ENCODE peak calls at places on chromosome 11, in six cellular contexts. One of them, this sample, is unnamed.

GRCh38 chr11:61827573-61828378 is at the start of gene FADS2:
- DNase-seq in body of pancreas: peak; percentile 64
- DNase-seq in Peyer's patch: peak; percentile 68
- DNase-seq in left ventricle myocardium inferior: peak; percentile 92
- DNase-seq in aorta: peak; percentile 99
- DNase-seq in K562: no peak
- DNase-seq in this sample: peak; percentile 75

GRCh38 chr11:134261626-134262488 is 8.5 kb downstream of the ACAD8 start:
- DNase-seq in body of pancreas: peak; percentile 30
- DNase-seq in Peyer's patch: no peak
- DNase-seq in left ventricle myocardium inferior: no peak
- DNase-seq in aorta: no peak
- DNase-seq in K562: peak; percentile 41
- DNase-seq in this sample: peak; percentile 72

GRCh38 chr11:45182902-45183301 is 36.5 kb downstream of the PRDM11 start:
- DNase-seq in body of pancreas: peak; percentile 43
- DNase-seq in Peyer's patch: no peak
- DNase-seq in left ventricle myocardium inferior: no peak
- DNase-seq in aorta: peak; percentile 75
- DNase-seq in K562: peak; percentile 23
- DNase-seq in this sample: peak; percentile 35

GRCh38 chr11:47378011-47378835 is at the start of gene SPI1:
- DNase-seq in body of pancreas: no peak
- DNase-seq in Peyer's patch: peak; percentile 89
- DNase-seq in left ventricle myocardium inferior: peak; percentile 68
- DNase-seq in aorta: no peak
- DNase-seq in K562: peak; percentile 88
- DNase-seq in this sample: no peak

GRCh38 chr11:19524171-19524671 is 188.4 kb upstream of the NAV2 start:
- DNase-seq in body of pancreas: peak; percentile 59
- DNase-seq in Peyer's patch: no peak
- DNase-seq in left ventricle myocardium inferior: no peak
- DNase-seq in aorta: no peak
- DNase-seq in K562: no peak
- DNase-seq in this sample: peak; percentile 66

GRCh38 chr11:87223816-87224215 is 186.1 kb downstream of the TMEM135 start:
- DNase-seq in body of pancreas: no peak
- DNase-seq in Peyer's patch: no peak
- DNase-seq in left ventricle myocardium inferior: no peak
- DNase-seq in aorta: no peak
- DNase-seq in K562: no peak
- DNase-seq in this sample: no peak

GRCh38 chr11:35050596-35050995 is 88.4 kb upstream of the CD44 start:
- DNase-seq in body of pancreas: no peak
- DNase-seq in Peyer's patch: no peak
- DNase-seq in left ventricle myocardium inferior: no peak
- DNase-seq in aorta: no peak
- DNase-seq in K562: no peak
- DNase-seq in this sample: no peak

GRCh38 chr11:34827239-34827638 is 88.9 kb downstream of the APIP start:
- DNase-seq in body of pancreas: no peak
- DNase-seq in Peyer's patch: no peak
- DNase-seq in left ventricle myocardium inferior: no peak
- DNase-seq in aorta: no peak
- DNase-seq in K562: no peak
- DNase-seq in this sample: no peak

GRCh38 chr11:43546561-43547410 is 133.8 kb upstream of the HSD17B12 start:
- DNase-seq in body of pancreas: no peak
- DNase-seq in Peyer's patch: no peak
- DNase-seq in left ventricle myocardium inferior: no peak
- DNase-seq in aorta: no peak
- DNase-seq in K562: no peak
- DNase-seq in this sample: no peak
- H3K27me3 ChIP-seq in body of pancreas: no peaks in the 10 kb centered on the region
- H3K27me3 ChIP-seq in Peyer's patch: no peaks in the 10 kb centered on the region
- H3K27me3 ChIP-seq in left ventricle myocardium inferior: peaks cover 75% of the 10 kb centered on the region
- H3K27me3 ChIP-seq in aorta: no peaks in the 10 kb centered on the region
- H3K27me3 ChIP-seq in K562: peaks cover 11% of the 10 kb centered on the region
- H3K27me3 ChIP-seq in this sample: no peaks in the 10 kb centered on the region

GRCh38 chr11:69012092-69013008 is 696 bp downstream of the MRGPRF start:
- DNase-seq in body of pancreas: no peak
- DNase-seq in Peyer's patch: no peak
- DNase-seq in left ventricle myocardium inferior: no peak
- DNase-seq in aorta: peak; percentile 79
- DNase-seq in K562: no peak
- DNase-seq in this sample: no peak
- H3K4me3 ChIP-seq in body of pancreas: no peak overlapping the region
- H3K4me3 ChIP-seq in Peyer's patch: peak overlapping the region; percentile 27
- H3K4me3 ChIP-seq in left ventricle myocardium inferior: peak overlapping the region; percentile 66
- H3K4me3 ChIP-seq in aorta: peak overlapping the region; percentile 79
- H3K4me3 ChIP-seq in K562: no peak overlapping the region
- H3K4me3 ChIP-seq in this sample: no peak overlapping the region

GRCh38 chr11:65403607-65404121 is 17.2 kb downstream of the FRMD8 start:
- DNase-seq in body of pancreas: no peak
- DNase-seq in Peyer's patch: peak; percentile 77
- DNase-seq in left ventricle myocardium inferior: no peak
- DNase-seq in aorta: no peak
- DNase-seq in K562: no peak
- DNase-seq in this sample: no peak
- H3K4me1 ChIP-seq in body of pancreas: no peaks in the 10 kb centered on the region
- H3K4me1 ChIP-seq in Peyer's patch: peaks cover 25% of the 10 kb centered on the region
- H3K4me1 ChIP-seq in left ventricle myocardium inferior: peaks cover 19% of the 10 kb centered on the region
- H3K4me1 ChIP-seq in aorta: no peaks in the 10 kb centered on the region
- H3K4me1 ChIP-seq in K562: peaks cover 49% of the 10 kb centered on the region
- H3K4me1 ChIP-seq in this sample: peaks cover 3% of the 10 kb centered on the region

GRCh38 chr11:72242141-72242540 is 1.8 kb downstream of the PHOX2A start:
- DNase-seq in body of pancreas: no peak
- DNase-seq in Peyer's patch: no peak
- DNase-seq in left ventricle myocardium inferior: no peak
- DNase-seq in aorta: no peak
- DNase-seq in K562: no peak
- DNase-seq in this sample: no peak

GRCh38 chr11:72245232-72245816 is 1.3 kb upstream of the PHOX2A start:
- DNase-seq in body of pancreas: no peak
- DNase-seq in Peyer's patch: no peak
- DNase-seq in left ventricle myocardium inferior: no peak
- DNase-seq in aorta: no peak
- DNase-seq in K562: no peak
- DNase-seq in this sample: peak; percentile 42

GRCh38 chr11:72243567-72244316 is at the start of gene PHOX2A:
- DNase-seq in body of pancreas: no peak
- DNase-seq in Peyer's patch: no peak
- DNase-seq in left ventricle myocardium inferior: no peak
- DNase-seq in aorta: peak; percentile 73
- DNase-seq in K562: no peak
- DNase-seq in this sample: no peak

GRCh38 chr11:72243173-72243566 is 806 bp downstream of the PHOX2A start:
- DNase-seq in body of pancreas: no peak
- DNase-seq in Peyer's patch: no peak
- DNase-seq in left ventricle myocardium inferior: no peak
- DNase-seq in aorta: peak; percentile 71
- DNase-seq in K562: no peak
- DNase-seq in this sample: no peak

GRCh38 chr11:72244317-72245231 is 598 bp upstream of the PHOX2A start:
- DNase-seq in body of pancreas: no peak
- DNase-seq in Peyer's patch: no peak
- DNase-seq in left ventricle myocardium inferior: no peak
- DNase-seq in aorta: peak; percentile 74
- DNase-seq in K562: no peak
- DNase-seq in this sample: peak; percentile 40
- H3K27me3 ChIP-seq in body of pancreas: no peaks in the 10 kb centered on the region
- H3K27me3 ChIP-seq in Peyer's patch: peaks cover 31% of the 10 kb centered on the region
- H3K27me3 ChIP-seq in left ventricle myocardium inferior: peaks cover 97% of the 10 kb centered on the region
- H3K27me3 ChIP-seq in aorta: no peaks in the 10 kb centered on the region
- H3K27me3 ChIP-seq in K562: peaks cover 35% of the 10 kb centered on the region
- H3K27me3 ChIP-seq in this sample: no peaks in the 10 kb centered on the region

GRCh38 chr11:112186304-112186703 is 11.0 kb downstream of the BCO2 start:
- DNase-seq in body of pancreas: no peak
- DNase-seq in Peyer's patch: no peak
- DNase-seq in left ventricle myocardium inferior: no peak
- DNase-seq in aorta: no peak
- DNase-seq in K562: no peak
- DNase-seq in this sample: no peak
- H3K4me3 ChIP-seq in body of pancreas: no peak overlapping the region
- H3K4me3 ChIP-seq in Peyer's patch: no peak overlapping the region
- H3K4me3 ChIP-seq in left ventricle myocardium inferior: no peak overlapping the region
- H3K4me3 ChIP-seq in aorta: no peak overlapping the region
- H3K4me3 ChIP-seq in K562: no peak overlapping the region
- H3K4me3 ChIP-seq in this sample: no peak overlapping the region

DNA sequence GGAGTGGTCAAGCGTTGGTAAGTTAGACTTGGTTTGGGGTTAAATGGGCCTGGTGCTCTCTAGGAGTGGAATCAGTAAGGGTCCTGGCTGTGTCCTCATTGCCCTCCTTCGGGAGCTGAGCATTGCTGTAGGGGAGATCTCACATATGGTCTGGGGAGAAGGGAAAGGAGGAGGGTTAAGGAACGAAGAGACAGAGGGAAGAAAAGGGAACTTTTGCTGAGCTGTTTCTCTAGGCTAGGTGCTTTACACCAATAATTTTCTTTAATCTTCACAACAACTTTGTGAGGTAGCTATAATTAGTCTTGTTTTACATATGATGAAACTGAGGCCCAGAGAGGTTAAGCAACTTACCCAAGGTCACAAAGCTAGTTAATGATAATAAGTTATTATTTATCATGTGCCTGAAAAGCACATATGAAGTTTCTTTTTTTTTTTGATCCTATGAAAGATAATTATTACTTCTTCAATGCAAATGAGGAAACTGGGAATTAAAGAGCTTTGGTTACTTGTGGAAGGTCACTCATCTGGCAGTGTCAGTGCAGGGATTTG is 22.6 kb downstream of the STIM1 start:
- DNase-seq in body of pancreas: no peak
- DNase-seq in Peyer's patch: no peak
- DNase-seq in left ventricle myocardium inferior: no peak
- DNase-seq in aorta: no peak
- DNase-seq in K562: no peak
- DNase-seq in this sample: no peak
- H3K4me1 ChIP-seq in body of pancreas: peaks cover 43% of the 10 kb centered on the region
- H3K4me1 ChIP-seq in Peyer's patch: peaks cover 17% of the 10 kb centered on the region
- H3K4me1 ChIP-seq in left ventricle myocardium inferior: peaks cover 34% of the 10 kb centered on the region
- H3K4me1 ChIP-seq in aorta: peaks cover 2% of the 10 kb centered on the region
- H3K4me1 ChIP-seq in K562: peaks cover 13% of the 10 kb centered on the region
- H3K4me1 ChIP-seq in this sample: peaks cover 53% of the 10 kb centered on the region

DNA sequence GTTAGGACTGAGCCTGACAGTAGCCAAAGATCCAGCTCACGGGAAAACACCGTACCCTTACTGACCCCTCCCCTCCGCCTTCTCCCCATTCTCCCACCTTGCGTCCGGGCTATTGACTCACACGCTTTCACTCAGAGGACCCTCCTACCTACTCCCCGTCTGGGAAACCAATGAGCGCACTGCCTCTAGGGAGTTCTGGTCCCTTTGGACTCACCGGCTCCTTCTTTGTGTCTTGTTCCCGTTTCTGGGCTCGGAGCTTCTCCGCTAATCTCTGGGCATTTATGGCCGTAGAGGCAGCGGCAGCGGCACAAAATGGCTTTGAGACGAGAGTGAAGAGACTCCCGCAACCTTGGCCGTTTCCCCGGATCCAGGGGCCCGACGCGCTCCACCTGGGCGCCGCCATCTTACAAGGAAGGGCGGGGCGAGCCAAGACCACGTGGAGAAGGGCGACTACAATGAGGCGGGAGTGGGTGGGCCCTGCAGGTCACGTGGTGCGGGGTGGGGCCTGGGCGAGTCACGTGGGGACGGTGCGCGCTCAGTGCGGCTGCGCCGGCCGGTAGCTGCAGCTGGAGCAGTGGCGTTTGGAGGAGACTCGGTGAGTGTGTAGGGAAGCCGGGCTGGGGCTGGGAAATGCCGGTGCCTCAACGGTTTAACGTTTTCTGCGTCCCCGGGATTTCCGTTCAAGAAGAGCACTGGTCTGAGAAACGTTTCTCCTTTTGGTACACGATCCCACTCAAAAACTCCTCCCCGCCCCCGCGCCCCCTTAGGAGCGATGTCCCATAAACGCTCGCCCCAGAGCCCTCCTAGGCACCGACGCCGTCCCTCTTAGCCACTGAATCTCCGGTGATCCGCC is at the start of the genes FAM118B and RPUSD4:
- DNase-seq in body of pancreas: peak; percentile 99
- DNase-seq in Peyer's patch: peak; percentile 99
- DNase-seq in left ventricle myocardium inferior: peak; percentile 99
- DNase-seq in aorta: peak; percentile 100
- DNase-seq in K562: peak; percentile 99
- DNase-seq in this sample: peak; percentile 100
- H3K27me3 ChIP-seq in body of pancreas: no peaks in the 10 kb centered on the region
- H3K27me3 ChIP-seq in Peyer's patch: no peaks in the 10 kb centered on the region
- H3K27me3 ChIP-seq in left ventricle myocardium inferior: no peaks in the 10 kb centered on the region
- H3K27me3 ChIP-seq in aorta: no peaks in the 10 kb centered on the region
- H3K27me3 ChIP-seq in K562: no peaks in the 10 kb centered on the region
- H3K27me3 ChIP-seq in this sample: no peaks in the 10 kb centered on the region